ENCODE peak calls at places on chromosomes 12 and 14, in eight cellular contexts. C is HAP-1, X is small intestine, N is upper lobe of right lung, H is kidney epithelial cell, G is IMR-90, D is SK-N-SH, Z is fibroblast of lung. V is an unnamed sample. For H3K36me3, the result is how much of the 10 kb centered on the place peaks cover.

GRCh38 chr12:122190842-122191668 is 8.1 kb downstream of the LRRC43 start:
- DNase-seq in D (peak), Z (peak), G (peak), H (no peak), N (peak), X (peak), C (peak), V (no peak)

GRCh38 chr14:35669782-35670181 is 135.8 kb downstream of the INSM2 start:
- DNase-seq in N (no peak), D (no peak), X (peak), G (peak), C (no peak), Z (peak), H (no peak), V (no peak)

GRCh38 chr12:132284071-132284492 is 45.3 kb downstream of the GALNT9 start:
- DNase-seq in X (no peak), N (no peak), D (no peak), H (no peak), Z (peak), G (peak), C (no peak), V (no peak)

GRCh38 chr12:25718081-25718731 is 165.1 kb upstream of the LMNTD1 start:
- DNase-seq in C (peak), N (no peak), Z (no peak), G (no peak), D (no peak), X (no peak), H (no peak), V (no peak)

GRCh38 chr14:78319826-78320635 is 149.9 kb downstream of the NRXN3 start:
- DNase-seq in Z (no peak), C (no peak), X (no peak), D (peak), H (no peak), G (no peak), N (no peak), V (no peak)

GRCh38 chr14:51750542-51750941 is 98.8 kb downstream of the FRMD6 start:
- DNase-seq in G (no peak), H (no peak), X (no peak), D (peak), Z (no peak), N (no peak), C (peak), V (no peak)

GRCh38 chr12:15757553-15758255 is 31.5 kb downstream of the EPS8 start:
- DNase-seq in D (no peak), H (peak), G (peak), Z (peak), N (no peak), C (no peak), X (peak), V (no peak)

GRCh38 chr12:2092890-2093289 is 40.1 kb downstream of the CACNA1C start:
- DNase-seq in H (no peak), Z (peak), G (peak), D (no peak), C (no peak), X (no peak), N (peak), V (no peak)

GRCh38 chr14:69012251-69012953 is 33.3 kb upstream of the ACTN1 start:
- DNase-seq in C (no peak), G (peak), N (no peak), H (no peak), Z (peak), D (no peak), X (no peak), V (no peak)

GRCh38 chr14:42854061-42854460 is 1247.4 kb downstream of the LRFN5 start:
- DNase-seq in X (no peak), Z (peak), D (no peak), C (no peak), G (peak), N (no peak), H (no peak), V (no peak)

GRCh38 chr12:85923767-85924331 is 49.8 kb downstream of the NTS start:
- DNase-seq in G (peak), C (no peak), H (no peak), X (peak), Z (peak), D (peak), N (no peak), V (no peak)

GRCh38 chr14:73775339-73776193 is 61.4 kb upstream of the PNMA1 start:
- DNase-seq in X (no peak), D (no peak), C (no peak), G (no peak), H (no peak), N (no peak), Z (no peak), V (no peak)

GRCh38 chr14:59419383-59419782 is 45.8 kb downstream of the GPR135 start:
- DNase-seq in N (no peak), C (no peak), D (no peak), H (no peak), G (no peak), X (peak), Z (no peak), V (no peak)

GRCh38 chr14:59422069-59422881 is 42.9 kb downstream of the GPR135 start:
- DNase-seq in N (no peak), X (no peak), D (peak), Z (no peak), G (no peak), H (no peak), C (no peak), V (no peak)

GRCh38 chr14:59415836-59416620 is 49.2 kb downstream of the GPR135 start:
- DNase-seq in G (no peak), D (no peak), H (no peak), Z (no peak), C (no peak), X (no peak), N (no peak), V (no peak)

GRCh38 chr14:59417301-59417700 is 47.9 kb downstream of the GPR135 start:
- DNase-seq in X (no peak), D (no peak), Z (no peak), C (no peak), N (no peak), G (no peak), H (no peak), V (no peak)
- H3K4me3 ChIP-seq in X (no peak), D (no peak), Z (no peak), C (no peak), N (no peak), G (no peak), H (no peak), V (no peak)

GRCh38 chr14:52863339-52863700 is 71.9 kb upstream of the GNPNAT1 start:
- DNase-seq in N (no peak), G (peak), C (no peak), H (no peak), Z (peak), X (no peak), D (no peak), V (no peak)
- H3K36me3 ChIP-seq in N (under half), G (half or more), C (under half), H (under half), Z (under half), X (under half), D (half or more), V (under half)

GRCh38 chr14:90399541-90400444 is 3.0 kb downstream of the CALM1 start:
- DNase-seq in X (peak), H (peak), Z (peak), N (peak), D (peak), C (peak), G (peak), V (no peak)
- H3K4me3 ChIP-seq in X (no peak), H (peak), Z (peak), N (peak), D (peak), C (no peak), G (no peak), V (no peak)

GRCh38 chr14:95645016-95645996 is 40.9 kb upstream of the TCL1B start:
- DNase-seq in H (no peak), N (no peak), C (no peak), D (no peak), X (no peak), Z (no peak), G (no peak), V (no peak)
- H3K36me3 ChIP-seq in H (under half), N (under half), C (under half), D (under half), X (under half), Z (under half), G (under half), V (under half)

GRCh38 chr12:48424644-48425043 is 47.7 kb upstream of the ANP32D start:
- DNase-seq in H (no peak), Z (no peak), X (no peak), D (no peak), N (no peak), G (no peak), C (no peak), V (no peak)

GRCh38 chr12:48420031-48420775 is 52.2 kb upstream of the ANP32D start:
- DNase-seq in C (no peak), N (no peak), Z (peak), D (no peak), X (no peak), H (no peak), G (no peak), V (no peak)

GRCh38 chr12:48423200-48423599 is 49.2 kb upstream of the ANP32D start:
- DNase-seq in H (no peak), Z (peak), X (no peak), C (no peak), D (no peak), N (no peak), G (no peak), V (no peak)

GRCh38 chr12:48422060-48422459 is 50.3 kb upstream of the ANP32D start:
- DNase-seq in H (no peak), Z (peak), C (no peak), D (no peak), G (no peak), X (no peak), N (no peak), V (no peak)

GRCh38 chr12:48419409-48419935 is 52.9 kb upstream of the ANP32D start:
- DNase-seq in N (no peak), X (no peak), H (no peak), D (no peak), C (no peak), G (no peak), Z (no peak), V (no peak)
- H3K4me3 ChIP-seq in N (no peak), X (no peak), H (no peak), D (no peak), C (no peak), G (no peak), Z (no peak), V (no peak)

GRCh38 chr12:69679119-69679518 is 20.0 kb downstream of the BEST3 start:
- DNase-seq in D (no peak), G (peak), C (no peak), Z (no peak), X (peak), H (no peak), N (no peak), V (no peak)
- H3K36me3 ChIP-seq in D (under half), G (under half), C (under half), Z (under half), X (under half), H (under half), N (under half), V (under half)

V was measured in BJ.